ENCODE peak calls at places on chromosomes 16 and 17, in six cellular contexts. One of them, this sample, is unnamed.

GRCh38 chr16:85444879-85445778 is 168.0 kb upstream of the GSE1 start:
- DNase-seq in H9: peak; percentile 68
- DNase-seq in ovary: no peak
- DNase-seq in heart left ventricle: no peak
- DNase-seq in kidney: no peak
- DNase-seq in K562: peak; percentile 52
- DNase-seq in this sample: no peak

GRCh38 chr16:28820016-28820415 is 2.8 kb upstream of the ATXN2L start:
- DNase-seq in ovary: no peak
- DNase-seq in heart left ventricle: no peak
- DNase-seq in kidney: no peak
- DNase-seq in K562: no peak
- DNase-seq in H9: no peak
- DNase-seq in this sample: no peak

GRCh38 chr17:30334421-30334820 is 564 bp upstream of the TMIGD1 start:
- DNase-seq in kidney: no peak
- DNase-seq in heart left ventricle: no peak
- DNase-seq in K562: no peak
- DNase-seq in ovary: no peak
- DNase-seq in H9: no peak
- DNase-seq in this sample: no peak

GRCh38 chr16:50632927-50633800 is 47.9 kb downstream of the SNX20 start:
- DNase-seq in ovary: no peak
- DNase-seq in K562: no peak
- DNase-seq in H9: no peak
- DNase-seq in heart left ventricle: no peak
- DNase-seq in kidney: no peak
- DNase-seq in this sample: no peak

GRCh38 chr16:85117418-85117817 is 5.1 kb upstream of the CIBAR2 start:
- DNase-seq in kidney: no peak
- DNase-seq in ovary: no peak
- DNase-seq in heart left ventricle: no peak
- DNase-seq in H9: no peak
- DNase-seq in K562: no peak
- DNase-seq in this sample: no peak

GRCh38 chr16:67269766-67270165 is 9.6 kb upstream of the PLEKHG4 start:
- DNase-seq in heart left ventricle: no peak
- DNase-seq in H9: peak; percentile 49
- DNase-seq in kidney: peak; percentile 37
- DNase-seq in K562: no peak
- DNase-seq in ovary: no peak
- DNase-seq in this sample: no peak

GRCh38 chr16:1088295-1089170 is 7.5 kb downstream of the C1QTNF8 start:
- DNase-seq in kidney: no peak
- DNase-seq in ovary: no peak
- DNase-seq in heart left ventricle: no peak
- DNase-seq in K562: no peak
- DNase-seq in H9: no peak
- DNase-seq in this sample: no peak

GRCh38 chr17:42603318-42603717 is 5.9 kb downstream of the RETREG3 start:
- DNase-seq in K562: no peak
- DNase-seq in kidney: no peak
- DNase-seq in heart left ventricle: no peak
- DNase-seq in H9: no peak
- DNase-seq in ovary: no peak
- DNase-seq in this sample: no peak

GRCh38 chr16:8295436-8295835 is 294.9 kb downstream of the TMEM114 start:
- DNase-seq in K562: no peak
- DNase-seq in kidney: no peak
- DNase-seq in ovary: no peak
- DNase-seq in H9: no peak
- DNase-seq in heart left ventricle: no peak
- DNase-seq in this sample: no peak

GRCh38 chr16:86384980-86385379 is 125.3 kb upstream of the FOXF1 start:
- DNase-seq in kidney: no peak
- DNase-seq in heart left ventricle: no peak
- DNase-seq in K562: no peak
- DNase-seq in H9: no peak
- DNase-seq in ovary: no peak
- DNase-seq in this sample: no peak

GRCh38 chr17:17498606-17499301 is 2.6 kb upstream of the RASD1 start:
- DNase-seq in ovary: no peak
- DNase-seq in K562: no peak
- DNase-seq in H9: no peak
- DNase-seq in heart left ventricle: no peak
- DNase-seq in kidney: peak; percentile 65
- DNase-seq in this sample: no peak

GRCh38 chr17:74276051-74276476 is 2.0 kb downstream of the DNAI2 start:
- DNase-seq in K562: no peak
- DNase-seq in ovary: peak; percentile 76
- DNase-seq in kidney: no peak
- DNase-seq in heart left ventricle: peak; percentile 75
- DNase-seq in H9: no peak
- DNase-seq in this sample: no peak

GRCh38 chr17:7336240-7337175 is at the start of gene ACAP1:
- DNase-seq in heart left ventricle: no peak
- DNase-seq in ovary: no peak
- DNase-seq in H9: peak; percentile 94
- DNase-seq in kidney: peak; percentile 81
- DNase-seq in K562: peak; percentile 44
- DNase-seq in this sample: no peak

GRCh38 chr16:68707341-68708152 is 29.5 kb upstream of the CDH1 start:
- DNase-seq in H9: peak; percentile 91
- DNase-seq in K562: peak; percentile 67
- DNase-seq in ovary: no peak
- DNase-seq in heart left ventricle: no peak
- DNase-seq in kidney: peak; percentile 95
- DNase-seq in this sample: no peak

GRCh38 chr17:80087346-80088265 is 13.8 kb upstream of the GAA start:
- DNase-seq in H9: no peak
- DNase-seq in K562: no peak
- DNase-seq in kidney: peak; percentile 60
- DNase-seq in ovary: no peak
- DNase-seq in heart left ventricle: no peak
- DNase-seq in this sample: no peak

GRCh38 chr17:33389506-33390141 is 96.5 kb upstream of the ASIC2 start:
- DNase-seq in heart left ventricle: no peak
- DNase-seq in K562: no peak
- DNase-seq in H9: no peak
- DNase-seq in ovary: no peak
- DNase-seq in kidney: no peak
- DNase-seq in this sample: peak; percentile 43

GRCh38 chr16:477758-478157 is 49.8 kb upstream of the CAPN15 start:
- DNase-seq in kidney: no peak
- DNase-seq in H9: no peak
- DNase-seq in K562: no peak
- DNase-seq in heart left ventricle: no peak
- DNase-seq in ovary: no peak
- DNase-seq in this sample: no peak

GRCh38 chr16:88013766-88014165 is 62.5 kb downstream of the BANP start:
- DNase-seq in K562: no peak
- DNase-seq in H9: no peak
- DNase-seq in kidney: peak; percentile 53
- DNase-seq in heart left ventricle: no peak
- DNase-seq in ovary: no peak
- DNase-seq in this sample: no peak

GRCh38 chr17:19768046-19768782 is 20.1 kb upstream of the ALDH3A1 start:
- DNase-seq in ovary: no peak
- DNase-seq in kidney: no peak
- DNase-seq in K562: no peak
- DNase-seq in heart left ventricle: no peak
- DNase-seq in H9: no peak
- DNase-seq in this sample: no peak

GRCh38 chr17:31581491-31581890 is 190.0 kb downstream of the RAB11FIP4 start:
- DNase-seq in ovary: no peak
- DNase-seq in heart left ventricle: no peak
- DNase-seq in kidney: peak; percentile 83
- DNase-seq in K562: no peak
- DNase-seq in H9: peak; percentile 32
- DNase-seq in this sample: no peak

GRCh38 chr17:12637015-12637414 is 28.7 kb upstream of the MYOCD start:
- DNase-seq in heart left ventricle: no peak
- DNase-seq in ovary: no peak
- DNase-seq in kidney: no peak
- DNase-seq in H9: no peak
- DNase-seq in K562: no peak
- DNase-seq in this sample: peak; percentile 37

GRCh38 chr16:25073849-25074248 is 37.7 kb upstream of the LCMT1 start:
- DNase-seq in ovary: no peak
- DNase-seq in K562: no peak
- DNase-seq in heart left ventricle: no peak
- DNase-seq in H9: no peak
- DNase-seq in kidney: no peak
- DNase-seq in this sample: no peak

GRCh38 chr16:12387786-12388185 is 411.3 kb downstream of the SNX29 start:
- DNase-seq in heart left ventricle: no peak
- DNase-seq in ovary: no peak
- DNase-seq in kidney: no peak
- DNase-seq in H9: no peak
- DNase-seq in K562: no peak
- DNase-seq in this sample: no peak

GRCh38 chr16:71883193-71883848 is 661 bp downstream of the ZNF821 start:
- DNase-seq in K562: peak; percentile 37
- DNase-seq in kidney: peak; percentile 80
- DNase-seq in H9: peak; percentile 82
- DNase-seq in heart left ventricle: peak; percentile 50
- DNase-seq in ovary: peak; percentile 71
- DNase-seq in this sample: peak; percentile 55

GRCh38 chr16:9042533-9042932 is 48.9 kb upstream of the HAPSTR1 start:
- DNase-seq in H9: no peak
- DNase-seq in K562: no peak
- DNase-seq in ovary: no peak
- DNase-seq in heart left ventricle: no peak
- DNase-seq in kidney: no peak
- DNase-seq in this sample: peak; percentile 54

GRCh38 chr17:20996724-20997615 is 45.8 kb downstream of the USP22 start:
- DNase-seq in H9: peak; percentile 39
- DNase-seq in K562: no peak
- DNase-seq in ovary: no peak
- DNase-seq in heart left ventricle: no peak
- DNase-seq in kidney: peak; percentile 43
- DNase-seq in this sample: no peak

GRCh38 chr17:20998571-20999043 is 44.2 kb downstream of the USP22 start:
- DNase-seq in kidney: no peak
- DNase-seq in H9: no peak
- DNase-seq in heart left ventricle: no peak
- DNase-seq in K562: no peak
- DNase-seq in ovary: no peak
- DNase-seq in this sample: no peak

GRCh38 chr17:20995873-20996723 is 46.7 kb downstream of the USP22 start:
- DNase-seq in H9: no peak
- DNase-seq in K562: no peak
- DNase-seq in ovary: no peak
- DNase-seq in heart left ventricle: no peak
- DNase-seq in kidney: peak; percentile 60
- DNase-seq in this sample: no peak

GRCh38 chr17:20999044-20999573 is 43.7 kb downstream of the USP22 start:
- DNase-seq in kidney: peak; percentile 82
- DNase-seq in heart left ventricle: no peak
- DNase-seq in H9: peak; percentile 41
- DNase-seq in K562: no peak
- DNase-seq in ovary: peak; percentile 57
- DNase-seq in this sample: no peak

GRCh38 chr17:20997711-20998570 is 44.9 kb downstream of the USP22 start:
- DNase-seq in H9: peak; percentile 71
- DNase-seq in heart left ventricle: no peak
- DNase-seq in kidney: peak; percentile 51
- DNase-seq in K562: no peak
- DNase-seq in ovary: peak; percentile 36
- DNase-seq in this sample: no peak
- TF ChIP-seq CTCF in H9: no peak
- TF ChIP-seq CTCF in heart left ventricle: no peak
- TF ChIP-seq CTCF in kidney: no peak
- TF ChIP-seq CTCF in K562: peak; percentile 5
- TF ChIP-seq CTCF in ovary: no peak
- TF ChIP-seq CTCF in this sample: no peak

GRCh38 chr17:65546579-65546978 is 14.9 kb downstream of the AXIN2 start:
- DNase-seq in heart left ventricle: no peak
- DNase-seq in K562: no peak
- DNase-seq in ovary: no peak
- DNase-seq in kidney: no peak
- DNase-seq in H9: no peak
- DNase-seq in this sample: no peak

GRCh38 chr17:65548570-65548969 is 12.9 kb downstream of the AXIN2 start:
- DNase-seq in heart left ventricle: no peak
- DNase-seq in K562: no peak
- DNase-seq in H9: no peak
- DNase-seq in kidney: no peak
- DNase-seq in ovary: no peak
- DNase-seq in this sample: no peak

GRCh38 chr17:65545708-65546523 is 15.5 kb downstream of the AXIN2 start:
- DNase-seq in kidney: peak; percentile 29
- DNase-seq in ovary: no peak
- DNase-seq in heart left ventricle: peak; percentile 42
- DNase-seq in H9: no peak
- DNase-seq in K562: no peak
- DNase-seq in this sample: no peak

GRCh38 chr17:65544658-65545057 is 16.8 kb downstream of the AXIN2 start:
- DNase-seq in kidney: no peak
- DNase-seq in K562: no peak
- DNase-seq in ovary: no peak
- DNase-seq in H9: no peak
- DNase-seq in heart left ventricle: no peak
- DNase-seq in this sample: no peak

GRCh38 chr17:65547253-65547670 is 14.2 kb downstream of the AXIN2 start:
- DNase-seq in kidney: no peak
- DNase-seq in heart left ventricle: peak; percentile 51
- DNase-seq in K562: no peak
- DNase-seq in ovary: no peak
- DNase-seq in H9: no peak
- DNase-seq in this sample: no peak
- TF ChIP-seq CTCF in kidney: no peak
- TF ChIP-seq CTCF in heart left ventricle: no peak
- TF ChIP-seq CTCF in K562: no peak
- TF ChIP-seq CTCF in ovary: no peak
- TF ChIP-seq CTCF in H9: no peak
- TF ChIP-seq CTCF in this sample: no peak

DNA sequence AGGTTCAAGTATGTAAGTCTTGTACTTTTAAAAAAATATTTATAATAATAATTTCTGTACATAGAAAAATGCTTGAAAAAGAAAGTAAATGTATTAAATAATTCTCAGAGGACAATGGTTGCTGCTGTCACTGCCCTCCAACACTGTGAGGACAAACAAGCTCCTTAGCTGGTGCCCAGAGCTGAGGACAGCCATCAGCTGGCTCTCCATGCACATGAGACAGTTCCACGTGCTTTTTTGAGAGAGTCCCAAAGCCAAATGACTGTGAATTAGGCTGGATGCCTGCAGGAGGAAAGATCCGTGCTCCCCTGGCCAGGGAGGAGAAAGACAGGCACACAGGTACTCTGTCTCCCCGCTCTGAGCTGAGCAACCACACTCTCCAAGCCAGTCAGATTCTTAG is 115.5 kb upstream of the IRX5 start:
- DNase-seq in K562: no peak
- DNase-seq in kidney: no peak
- DNase-seq in H9: no peak
- DNase-seq in heart left ventricle: peak; percentile 23
- DNase-seq in ovary: no peak
- DNase-seq in this sample: no peak
- TF ChIP-seq CTCF in K562: no peak
- TF ChIP-seq CTCF in kidney: no peak
- TF ChIP-seq CTCF in H9: no peak
- TF ChIP-seq CTCF in heart left ventricle: no peak
- TF ChIP-seq CTCF in ovary: no peak
- TF ChIP-seq CTCF in this sample: no peak

GRCh38 chr17:47717261-47717697 is 15.8 kb upstream of the TBX21 start:
- DNase-seq in H9: no peak
- DNase-seq in ovary: no peak
- DNase-seq in K562: peak; percentile 69
- DNase-seq in heart left ventricle: no peak
- DNase-seq in kidney: no peak
- DNase-seq in this sample: no peak
- TF ChIP-seq CTCF in H9: peak; percentile 59
- TF ChIP-seq CTCF in ovary: no peak
- TF ChIP-seq CTCF in K562: peak; percentile 40
- TF ChIP-seq CTCF in heart left ventricle: no peak
- TF ChIP-seq CTCF in kidney: peak; percentile 1
- TF ChIP-seq CTCF in this sample: peak; percentile 17